ENCODE peak calls at places on chromosomes 13 and 19, in five cellular contexts. B, O, U, F and G are unnamed samples.
A peak's percentile ranks its signal among the peaks of the same experiment; 100 is the strongest.

GRCh38 chr19:13195678-13196077 is 45.5 kb downstream of the IER2 start:
- DNase-seq in F (no peak), B (no peak), U (no peak), O (no peak), G (no peak)

GRCh38 chr13:36915106-36915505 is 4.9 kb downstream of the SMAD9 start:
- DNase-seq in F (no peak), U (no peak), B (no peak), O (no peak), G (no peak)

GRCh38 chr13:20512042-20512683 is 13.5 kb downstream of the CRYL1 start:
- DNase-seq in B (no peak), O (no peak), U (no peak), F (no peak), G (no peak)

GRCh38 chr13:44044544-44045178 is 165.0 kb downstream of the LACC1 start:
- DNase-seq in F (no peak), B (no peak), O (no peak), U (no peak), G (no peak)

GRCh38 chr19:30371960-30372824 is at the start of gene ZNF536:
- DNase-seq in F (no peak), U (peak; percentile 6), B (no peak), O (no peak), G (no peak)

GRCh38 chr13:113837554-113838355 is 26.1 kb downstream of the GAS6 start:
- DNase-seq in F (peak; percentile 98), B (peak; percentile 95), U (peak; percentile 98), O (no peak), G (peak; percentile 98)

GRCh38 chr13:111156421-111156820 is 41.3 kb downstream of the ARHGEF7 start:
- DNase-seq in O (no peak), F (peak; percentile 33), B (no peak), U (no peak), G (no peak)

GRCh38 chr13:94188173-94188869 is 291.2 kb downstream of the DCT start:
- DNase-seq in F (no peak), U (no peak), B (no peak), O (no peak), G (no peak)

GRCh38 chr13:28564030-28564429 is 69.1 kb upstream of the FLT1 start:
- DNase-seq in U (peak; percentile 54), O (no peak), F (no peak), B (no peak), G (no peak)